ENCODE peak calls at places on chromosomes 12 and 14, in six cellular contexts. A, D, C, F, I and R are unnamed samples.
A peak's percentile ranks its signal among the peaks of the same experiment; 100 is the strongest.

GRCh38 chr12:581321-581720 is 81.9 kb downstream of the NINJ2 start:
- DNase-seq in A (no peak), D (no peak), C (no peak), F (no peak), I (no peak), R (no peak)

GRCh38 chr14:94696518-94696917 is 73.4 kb downstream of the GSC start:
- DNase-seq in A (no peak), D (no peak), C (no peak), F (no peak), I (no peak), R (no peak)

GRCh38 chr12:116958402-116959197 is 47.9 kb downstream of the FBXW8 start:
- DNase-seq in A (no peak), D (no peak), C (no peak), F (no peak), I (no peak), R (no peak)

GRCh38 chr14:57293851-57294837 is 25.4 kb downstream of the AP5M1 start:
- DNase-seq in A (no peak), D (no peak), C (no peak), F (peak; percentile 9), I (no peak), R (no peak)

GRCh38 chr14:91873476-91874265 is 6.3 kb upstream of the TC2N start:
- DNase-seq in A (no peak), D (no peak), C (no peak), F (peak; percentile 31), I (no peak), R (peak; percentile 71)

GRCh38 chr12:15532364-15532977 is 210.2 kb downstream of the PTPRO start:
- DNase-seq in A (peak; percentile 30), D (no peak), C (no peak), F (peak; percentile 68), I (peak; percentile 41), R (peak; percentile 48)

GRCh38 chr14:52694761-52695480 is 437 bp downstream of the ERO1A start:
- DNase-seq in A (peak; percentile 31), D (peak; percentile 71), C (peak; percentile 26), F (no peak), I (peak; percentile 35), R (no peak)

GRCh38 chr14:53168786-53169185 is 15.7 kb upstream of the DDHD1 start:
- DNase-seq in A (no peak), D (no peak), C (no peak), F (no peak), I (no peak), R (no peak)

GRCh38 chr14:95256011-95256775 is 63.5 kb downstream of the CLMN start:
- DNase-seq in A (no peak), D (no peak), C (peak; percentile 48), F (peak; percentile 54), I (no peak), R (no peak)

GRCh38 chr14:38098074-38098846 is 109.4 kb upstream of the SSTR1 start:
- DNase-seq in A (peak; percentile 78), D (no peak), C (no peak), F (peak; percentile 59), I (no peak), R (no peak)

GRCh38 chr12:124458992-124459851 is 108.2 kb downstream of the NCOR2 start:
- DNase-seq in A (no peak), D (peak; percentile 19), C (no peak), F (no peak), I (no peak), R (no peak)

GRCh38 chr12:19382111-19382526 is 57.2 kb upstream of the AEBP2 start:
- DNase-seq in A (peak; percentile 44), D (no peak), C (no peak), F (peak; percentile 95), I (peak; percentile 74), R (no peak)

GRCh38 chr12:3630621-3631271 is 122.2 kb downstream of the CRACR2A start:
- DNase-seq in A (no peak), D (no peak), C (no peak), F (no peak), I (no peak), R (no peak)

GRCh38 chr14:94014375-94014774 is 11.8 kb upstream of the OTUB2 start:
- DNase-seq in A (no peak), D (no peak), C (no peak), F (no peak), I (no peak), R (no peak)

GRCh38 chr12:106123551-106123991 is 15.2 kb downstream of the NUAK1 start:
- DNase-seq in A (no peak), D (no peak), C (no peak), F (no peak), I (no peak), R (peak; percentile 61)

GRCh38 chr14:72699852-72700257 is 194.0 kb downstream of the DPF3 start:
- DNase-seq in A (peak; percentile 47), D (no peak), C (no peak), F (no peak), I (no peak), R (no peak)

GRCh38 chr14:88289214-88289613 is 33.9 kb downstream of the KCNK10 start:
- DNase-seq in A (no peak), D (no peak), C (no peak), F (no peak), I (no peak), R (no peak)

GRCh38 chr14:33884916-33885315 is 66.0 kb downstream of the EGLN3 start:
- DNase-seq in A (no peak), D (no peak), C (no peak), F (no peak), I (no peak), R (no peak)

GRCh38 chr14:105204206-105204930 is 23.3 kb upstream of the NUDT14 start:
- DNase-seq in A (no peak), D (no peak), C (peak; percentile 85), F (no peak), I (no peak), R (peak; percentile 81)

GRCh38 chr12:67506739-67507138 is 141.8 kb upstream of the DYRK2 start:
- DNase-seq in A (no peak), D (no peak), C (no peak), F (no peak), I (no peak), R (no peak)

GRCh38 chr14:68447581-68448281 is 345.1 kb downstream of the ZFP36L1 start:
- DNase-seq in A (no peak), D (no peak), C (no peak), F (no peak), I (no peak), R (no peak)

GRCh38 chr14:95228240-95228639 is 70.9 kb upstream of the DICER1 start:
- DNase-seq in A (no peak), D (no peak), C (no peak), F (no peak), I (no peak), R (no peak)

GRCh38 chr12:52342781-52343490 is 21.7 kb upstream of the KRT83 start:
- DNase-seq in A (no peak), D (no peak), C (no peak), F (no peak), I (no peak), R (no peak)